ENCODE peak calls at places on chromosomes 6 and 20, in five cellular contexts. One of them, this sample, is unnamed.

GRCh38 chr6:34455831-34456230 is 10.0 kb upstream of the PACSIN1 start:
- DNase-seq in pons: no peak
- DNase-seq in fibroblast of lung: no peak
- DNase-seq in effector CD4-positive, alpha-beta T cell: no peak
- DNase-seq in nephron progenitor cell: no peak
- DNase-seq in this sample: no peak

GRCh38 chr6:92700411-92700810 is 718.9 kb downstream of the EPHA7 start:
- DNase-seq in fibroblast of lung: no peak
- DNase-seq in nephron progenitor cell: no peak
- DNase-seq in effector CD4-positive, alpha-beta T cell: no peak
- DNase-seq in pons: no peak
- DNase-seq in this sample: no peak

GRCh38 chr6:52337633-52338290 is 24.2 kb upstream of the PAQR8 start:
- DNase-seq in effector CD4-positive, alpha-beta T cell: no peak
- DNase-seq in pons: no peak
- DNase-seq in fibroblast of lung: no peak
- DNase-seq in nephron progenitor cell: no peak
- DNase-seq in this sample: no peak

GRCh38 chr20:37397076-37397953 is 51.4 kb downstream of the SRC start:
- DNase-seq in nephron progenitor cell: no peak
- DNase-seq in pons: no peak
- DNase-seq in fibroblast of lung: no peak
- DNase-seq in effector CD4-positive, alpha-beta T cell: no peak
- DNase-seq in this sample: no peak

GRCh38 chr20:9628589-9628988 is 114.2 kb downstream of the LAMP5 start:
- DNase-seq in nephron progenitor cell: no peak
- DNase-seq in fibroblast of lung: no peak
- DNase-seq in effector CD4-positive, alpha-beta T cell: no peak
- DNase-seq in pons: no peak
- DNase-seq in this sample: no peak

GRCh38 chr6:169249057-169249456 is 4.6 kb downstream of the THBS2 start:
- DNase-seq in pons: peak
- DNase-seq in fibroblast of lung: no peak
- DNase-seq in nephron progenitor cell: no peak
- DNase-seq in effector CD4-positive, alpha-beta T cell: no peak
- DNase-seq in this sample: no peak

GRCh38 chr20:15895560-15896084 is 677.6 kb downstream of the KIF16B start:
- DNase-seq in effector CD4-positive, alpha-beta T cell: no peak
- DNase-seq in fibroblast of lung: no peak
- DNase-seq in nephron progenitor cell: no peak
- DNase-seq in pons: no peak
- DNase-seq in this sample: no peak

GRCh38 chr6:64281167-64281566 is 645.6 kb downstream of the PHF3 start:
- DNase-seq in effector CD4-positive, alpha-beta T cell: no peak
- DNase-seq in nephron progenitor cell: no peak
- DNase-seq in fibroblast of lung: no peak
- DNase-seq in pons: no peak
- DNase-seq in this sample: no peak

GRCh38 chr20:20568604-20569205 is 143.7 kb downstream of the RALGAPA2 start:
- DNase-seq in nephron progenitor cell: peak
- DNase-seq in pons: peak
- DNase-seq in fibroblast of lung: peak
- DNase-seq in effector CD4-positive, alpha-beta T cell: no peak
- DNase-seq in this sample: peak

GRCh38 chr6:43924222-43924702 is 154.3 kb downstream of the VEGFA start:
- DNase-seq in nephron progenitor cell: no peak
- DNase-seq in effector CD4-positive, alpha-beta T cell: no peak
- DNase-seq in fibroblast of lung: peak
- DNase-seq in pons: peak
- DNase-seq in this sample: no peak

GRCh38 chr6:169933839-169934698 is 182.6 kb downstream of the ERMARD start:
- DNase-seq in effector CD4-positive, alpha-beta T cell: no peak
- DNase-seq in nephron progenitor cell: no peak
- DNase-seq in fibroblast of lung: peak
- DNase-seq in pons: peak
- DNase-seq in this sample: peak

This sample was measured in G401.